ENCODE peak calls at places on chromosome 21, in ten cellular contexts. P is astrocyte, V is testis, N is AG04449, G is BJ, S is tibial artery, E is lower lobe of right lung, J is psoas muscle, O is cardiac muscle cell, D is neural progenitor cell. U is an unnamed sample.

GRCh38 chr21:37436180-37436579 is 69.6 kb downstream of the DYRK1A start:
- DNase-seq in N (no peak), D (no peak), E (no peak), V (no peak), G (no peak), J (no peak), P (no peak), S (no peak), O (no peak), U (no peak)

GRCh38 chr21:21547368-21547953 is 549.3 kb downstream of the NCAM2 start:
- DNase-seq in J (no peak), N (no peak), O (peak), V (no peak), E (no peak), D (no peak), S (no peak), P (peak), G (no peak), U (no peak)

GRCh38 chr21:20998886-20999285 is 677 bp downstream of the NCAM2 start:
- DNase-seq in S (no peak), N (no peak), O (no peak), E (no peak), P (no peak), D (no peak), J (no peak), V (no peak), G (no peak), U (no peak)

GRCh38 chr21:46585191-46585953 is 19.5 kb downstream of the S100B start:
- DNase-seq in G (no peak), D (no peak), P (no peak), O (no peak), E (no peak), J (no peak), V (no peak), S (no peak), N (no peak), U (no peak)

GRCh38 chr21:40331804-40332203 is 464.6 kb downstream of the PCP4 start:
- DNase-seq in O (no peak), N (no peak), D (no peak), E (no peak), J (no peak), P (no peak), G (no peak), V (no peak), S (no peak), U (no peak)

GRCh38 chr21:35840197-35840799 is 220.0 kb downstream of the SETD4 start:
- DNase-seq in J (peak), S (peak), G (peak), P (peak), V (peak), O (peak), E (peak), N (peak), D (peak), U (peak)

GRCh38 chr21:40507978-40508377 is 339.0 kb downstream of the DSCAM start:
- DNase-seq in O (no peak), S (no peak), N (peak), V (no peak), P (peak), G (peak), E (no peak), J (no peak), D (no peak), U (no peak)

GRCh38 chr21:39429445-39429844 is 16.1 kb downstream of the LCA5L start:
- DNase-seq in S (no peak), E (no peak), V (no peak), J (no peak), P (no peak), G (no peak), O (no peak), D (no peak), N (no peak), U (no peak)

GRCh38 chr21:45378258-45378966 is 26.6 kb upstream of the COL18A1 start:
- DNase-seq in J (peak), P (peak), N (no peak), S (peak), E (peak), D (peak), O (no peak), V (no peak), G (peak), U (no peak)

GRCh38 chr21:35016517-35017188 is 32.4 kb downstream of the RUNX1 start:
- DNase-seq in O (no peak), S (no peak), J (no peak), P (no peak), D (no peak), V (no peak), G (no peak), E (no peak), N (no peak), U (no peak)

GRCh38 chr21:25578070-25578961 is 29.0 kb downstream of the MRPL39 start:
- DNase-seq in J (no peak), P (peak), N (no peak), D (no peak), S (no peak), E (no peak), O (no peak), G (no peak), V (no peak), U (peak)

GRCh38 chr21:45877821-45878469 is 103.6 kb upstream of the COL6A1 start:
- DNase-seq in V (no peak), J (no peak), E (peak), S (no peak), D (no peak), P (no peak), N (no peak), O (peak), G (no peak), U (no peak)

GRCh38 chr21:34085129-34085528 is 11.8 kb downstream of the MRPS6 start:
- DNase-seq in P (no peak), D (peak), S (no peak), G (no peak), N (no peak), E (no peak), V (no peak), O (no peak), J (no peak), U (no peak)

GRCh38 chr21:29264721-29265120 is 34.0 kb upstream of the BACH1 start:
- DNase-seq in V (no peak), D (no peak), O (no peak), E (no peak), J (no peak), S (no peak), G (no peak), P (no peak), N (no peak), U (no peak)

GRCh38 chr21:45833437-45833836 is 148.1 kb upstream of the COL6A1 start:
- DNase-seq in G (no peak), O (no peak), E (no peak), P (no peak), J (no peak), V (peak), D (no peak), S (no peak), N (no peak), U (no peak)

GRCh38 chr21:46635324-46636180 is at the start of gene PRMT2:
- DNase-seq in J (peak), G (peak), D (peak), P (peak), E (peak), O (peak), S (peak), N (peak), V (peak), U (peak)

GRCh38 chr21:14383596-14384210 is 757 bp upstream of the HSPA13 start:
- DNase-seq in S (no peak), G (no peak), N (no peak), D (no peak), J (no peak), V (peak), O (no peak), P (peak), E (no peak), U (peak)

GRCh38 chr21:46399129-46399528 is 59.6 kb upstream of the DIP2A start:
- DNase-seq in P (no peak), D (no peak), N (no peak), E (no peak), J (peak), O (no peak), V (no peak), G (no peak), S (no peak), U (no peak)

GRCh38 chr21:41428311-41428710 is 2.3 kb downstream of the MX1 start:
- DNase-seq in E (no peak), N (no peak), G (no peak), D (no peak), O (no peak), J (no peak), V (peak), P (no peak), S (no peak), U (no peak)

GRCh38 chr21:37868896-37869295 is 47.4 kb downstream of the KCNJ6 start:
- DNase-seq in V (no peak), N (no peak), D (no peak), O (no peak), G (no peak), S (no peak), E (no peak), J (no peak), P (no peak), U (no peak)

GRCh38 chr21:45516671-45517151 is 25.5 kb downstream of the SLC19A1 start:
- DNase-seq in S (no peak), N (no peak), G (no peak), P (no peak), D (no peak), E (peak), V (no peak), O (no peak), J (peak), U (no peak)

GRCh38 chr21:30382201-30382600 is 10.1 kb upstream of the KRTAP13-2 start:
- DNase-seq in O (no peak), N (no peak), D (no peak), J (no peak), P (no peak), E (no peak), V (no peak), S (no peak), G (no peak), U (no peak)

GRCh38 chr21:29610960-29611359 is 312.2 kb downstream of the BACH1 start:
- DNase-seq in V (no peak), E (no peak), S (no peak), J (no peak), D (no peak), P (no peak), G (no peak), O (peak), N (no peak), U (no peak)

DNA sequence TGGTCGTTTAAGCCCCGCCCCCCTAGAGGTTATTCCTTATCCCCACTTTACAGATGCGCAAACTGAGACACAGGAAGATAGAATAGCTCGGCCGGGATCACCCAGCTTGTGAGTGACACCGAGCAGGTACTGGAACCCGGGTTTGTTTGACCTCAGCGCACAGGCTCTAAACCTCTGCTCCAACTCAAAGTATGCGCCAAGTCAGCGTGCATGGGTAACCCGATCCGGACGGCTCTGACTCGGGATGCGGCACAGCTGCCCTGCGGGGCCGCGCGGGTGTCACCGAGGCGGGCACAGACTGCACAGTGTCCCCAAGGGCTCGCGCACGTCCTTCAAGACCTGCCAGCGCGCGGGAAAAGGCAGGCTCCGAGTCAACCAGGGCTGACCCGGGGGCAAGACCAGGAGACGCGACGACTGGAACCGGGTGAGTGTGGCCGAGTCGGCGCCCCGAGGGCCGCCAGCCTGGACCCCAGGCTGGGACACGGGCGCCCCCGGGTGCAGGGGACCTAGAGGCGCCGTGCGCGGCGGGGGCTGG is 102.0 kb upstream of the SOD1 start:
- DNase-seq in V (peak), S (no peak), J (no peak), D (peak), E (no peak), G (no peak), O (no peak), P (no peak), N (no peak), U (no peak)
- H3K4me3 ChIP-seq in V (peak), S (peak), J (peak), D (peak), E (peak), G (no peak), O (peak), P (peak), N (peak), U (no peak)

GRCh38 chr21:28083350-28083749 is 909.3 kb downstream of the LTN1 start:
- DNase-seq in O (no peak), G (no peak), S (no peak), P (no peak), V (no peak), E (no peak), J (no peak), N (no peak), D (no peak), U (no peak)
- TF ChIP-seq CTCF in O (no peak), G (no peak), S (no peak), P (no peak), V (no peak), E (no peak), J (no peak), N (no peak), D (no peak), U (no peak)

DNA sequence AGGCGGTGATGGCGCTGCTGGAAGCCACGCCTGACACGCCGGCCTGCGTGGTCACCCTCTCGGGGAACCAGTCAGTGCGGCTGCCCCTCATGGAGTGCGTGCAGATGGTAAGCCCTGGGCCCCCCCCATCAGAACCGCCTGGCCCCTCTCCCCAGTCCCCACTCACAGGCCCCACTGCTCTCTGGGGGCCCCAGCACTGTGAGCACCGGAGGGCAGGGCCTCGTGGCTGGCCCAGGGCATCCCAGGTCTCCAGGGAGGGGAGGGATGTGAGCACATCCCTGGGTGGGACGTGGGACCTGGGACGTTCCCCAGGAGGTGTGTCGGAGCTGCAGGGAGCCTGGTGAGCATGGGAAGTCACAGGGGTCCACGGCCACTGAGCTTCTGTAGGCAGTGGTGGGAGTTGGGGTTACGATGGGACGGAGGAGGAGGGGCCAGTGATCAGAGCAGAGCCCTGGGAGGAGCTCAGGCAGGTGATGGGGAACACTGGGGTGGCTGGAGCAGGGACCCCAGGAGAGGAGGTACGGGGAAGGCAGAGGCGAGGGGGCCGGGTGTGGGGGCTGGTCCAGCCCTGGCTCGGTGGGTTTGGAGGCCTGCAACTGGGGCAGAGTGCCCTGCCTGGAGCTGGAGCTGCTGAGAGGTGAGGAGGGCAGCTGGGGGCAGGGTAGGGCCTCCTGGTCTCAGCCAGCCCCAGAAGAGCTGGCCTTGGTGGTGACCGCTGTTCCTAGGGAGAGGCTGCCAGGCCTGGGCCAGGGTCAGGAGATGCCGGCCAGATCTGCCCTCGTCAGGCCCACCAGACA is 18.8 kb downstream of the PFKL start:
- DNase-seq in P (no peak), S (no peak), N (no peak), D (no peak), J (no peak), O (no peak), G (no peak), E (no peak), V (no peak), U (no peak)
- H3K4me3 ChIP-seq in P (no peak), S (no peak), N (no peak), D (no peak), J (no peak), O (no peak), G (no peak), E (no peak), V (no peak), U (no peak)

DNA sequence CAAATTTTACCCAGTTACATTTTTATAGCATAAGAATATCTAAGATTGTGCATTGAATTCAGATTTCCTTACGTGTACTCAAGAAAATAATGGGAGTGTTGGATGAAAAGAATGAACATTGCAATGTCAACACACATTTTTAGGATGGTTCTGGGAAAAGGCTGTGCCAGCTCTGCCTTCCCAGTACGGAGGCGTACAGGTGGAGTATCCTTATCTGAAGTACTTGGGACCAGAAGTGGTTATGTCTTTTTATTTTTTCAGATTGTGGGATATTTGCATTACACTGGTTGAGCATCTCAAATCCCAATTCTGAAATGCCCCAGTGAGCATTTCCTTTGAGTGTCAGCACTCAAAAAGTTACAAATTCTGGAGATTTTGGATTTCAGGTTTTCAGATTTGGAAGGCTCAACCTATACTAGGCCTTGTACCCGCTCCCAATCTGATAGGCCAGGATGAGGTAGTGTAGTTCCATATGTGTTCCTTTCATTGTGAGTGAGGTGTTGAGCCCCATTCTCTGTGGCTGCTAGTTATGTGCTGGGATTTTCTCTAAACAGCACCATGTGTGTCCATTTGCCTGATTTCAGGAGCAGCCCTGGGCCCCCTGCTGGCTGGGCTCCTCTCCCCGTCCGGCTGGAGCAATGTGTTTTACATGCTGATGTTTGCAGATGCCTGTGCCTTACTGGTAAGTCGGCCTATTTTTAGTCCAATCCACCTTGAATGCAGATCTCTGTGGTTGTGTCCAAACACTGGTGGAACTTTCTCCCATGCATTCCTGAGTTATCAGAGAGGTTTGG is 60.8 kb downstream of the SLC37A1 start:
- DNase-seq in G (no peak), E (peak), O (peak), V (peak), J (no peak), P (no peak), N (no peak), D (no peak), S (no peak), U (no peak)
- TF ChIP-seq CTCF in G (peak), E (peak), O (peak), V (no peak), J (no peak), P (peak), N (peak), D (no peak), S (no peak), U (no peak)

DNA sequence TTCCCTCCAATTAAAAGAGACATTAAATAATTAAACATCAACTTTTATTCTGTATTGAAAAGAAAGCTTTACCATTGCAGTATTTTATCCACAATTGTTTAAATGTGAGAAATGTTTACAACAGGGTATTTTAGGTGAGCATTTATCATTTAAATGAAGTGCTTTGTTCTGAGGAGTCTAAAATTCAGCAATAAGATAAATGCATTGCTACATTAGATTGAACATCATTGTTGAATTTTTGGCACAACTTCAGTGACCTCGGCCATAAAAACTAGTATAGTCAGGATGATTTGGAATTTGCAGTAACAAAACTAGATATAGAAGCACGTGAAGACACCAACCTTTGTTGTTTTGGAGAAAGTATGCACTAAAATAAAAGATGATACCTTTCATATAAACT is 692.9 kb downstream of the USP25 start:
- DNase-seq in P (peak), O (peak), N (no peak), G (no peak), D (no peak), V (peak), E (no peak), J (no peak), S (no peak), U (no peak)
- H3K4me3 ChIP-seq in P (no peak), O (no peak), N (no peak), G (no peak), D (no peak), V (peak), E (peak), J (peak), S (no peak), U (no peak)

U was measured in GM12865.